ENCODE peak calls at places on chromosomes 1 and 21, in eight cellular contexts. Q is glutamatergic neuron; E is mucosa of descending colon; V is endodermal cell; A is AG08396; G is CD4-positive, alpha-beta T cell; L is posterior cingulate gyrus; C is AG09319. R is an unnamed sample.
A peak's percentile ranks its signal among the peaks of the same experiment; 100 is the strongest.

GRCh38 chr1:54800899-54801759 is at the start of gene TTC22:
- DNase-seq in Q (no peak), E (peak; percentile 87), V (peak; percentile 85), A (no peak), G (peak; percentile 52), L (no peak), C (no peak), R (peak; percentile 79)

GRCh38 chr21:26769613-26770188 is 75.5 kb downstream of the ADAMTS1 start:
- DNase-seq in Q (no peak), E (peak; percentile 26), V (no peak), A (no peak), G (no peak), L (no peak), C (peak; percentile 25), R (no peak)

GRCh38 chr1:209646558-209646957 is 5.7 kb downstream of the LAMB3 start:
- DNase-seq in Q (no peak), E (no peak), V (peak; percentile 81), A (no peak), G (no peak), L (no peak), C (no peak), R (no peak)

GRCh38 chr1:237041795-237042466 is at the start of gene RYR2:
- DNase-seq in Q (peak; percentile 79), E (no peak), V (peak; percentile 92), A (no peak), G (no peak), L (peak; percentile 95), C (no peak), R (peak; percentile 17)

GRCh38 chr1:22662318-22662717 is 9.3 kb downstream of the C1QB start:
- DNase-seq in Q (peak; percentile 60), E (no peak), V (peak; percentile 92), A (no peak), G (no peak), L (no peak), C (no peak), R (no peak)

GRCh38 chr1:202270871-202271326 is 70.8 kb downstream of the UBE2T start:
- DNase-seq in Q (no peak), E (no peak), V (peak; percentile 40), A (no peak), G (no peak), L (no peak), C (no peak), R (no peak)

GRCh38 chr1:26094677-26095383 is 16.8 kb upstream of the PDIK1L start:
- DNase-seq in Q (peak; percentile 24), E (no peak), V (peak; percentile 94), A (no peak), G (no peak), L (peak; percentile 83), C (no peak), R (peak; percentile 40)

GRCh38 chr1:168636200-168636599 is 59.8 kb downstream of the XCL1 start:
- DNase-seq in Q (no peak), E (peak; percentile 12), V (no peak), A (no peak), G (no peak), L (no peak), C (no peak), R (no peak)

GRCh38 chr1:74733616-74734484 is 898 bp downstream of the TYW3 start:
- DNase-seq in Q (no peak), E (peak; percentile 68), V (no peak), A (peak; percentile 53), G (peak; percentile 31), L (no peak), C (no peak), R (no peak)

GRCh38 chr1:179026813-179027664 is 1.3 kb downstream of the FAM20B start:
- DNase-seq in Q (no peak), E (no peak), V (no peak), A (no peak), G (no peak), L (no peak), C (no peak), R (peak; percentile 20)

GRCh38 chr1:52348704-52349301 is 17.2 kb downstream of the CC2D1B start:
- DNase-seq in Q (peak; percentile 68), E (no peak), V (peak; percentile 89), A (peak; percentile 50), G (no peak), L (peak; percentile 94), C (no peak), R (no peak)

GRCh38 chr1:19852036-19852435 is 30.2 kb upstream of the OTUD3 start:
- DNase-seq in Q (no peak), E (no peak), V (no peak), A (no peak), G (no peak), L (no peak), C (no peak), R (no peak)

GRCh38 chr1:183622884-183623785 is 12.4 kb downstream of the ARPC5 start:
- DNase-seq in Q (peak; percentile 45), E (peak; percentile 71), V (peak; percentile 82), A (no peak), G (peak; percentile 23), L (peak; percentile 88), C (no peak), R (peak; percentile 49)

GRCh38 chr1:117631761-117632160 is 25.9 kb downstream of the TENT5C start:
- DNase-seq in Q (no peak), E (no peak), V (no peak), A (no peak), G (no peak), L (no peak), C (no peak), R (peak; percentile 72)

GRCh38 chr1:29282924-29283803 is 46.8 kb downstream of the PTPRU start:
- DNase-seq in Q (peak; percentile 46), E (peak; percentile 72), V (peak; percentile 100), A (peak; percentile 77), G (no peak), L (peak; percentile 67), C (no peak), R (peak; percentile 19)

GRCh38 chr1:203307690-203308126 is 2.4 kb downstream of the BTG2 start:
- DNase-seq in Q (no peak), E (peak; percentile 36), V (peak; percentile 82), A (no peak), G (no peak), L (no peak), C (no peak), R (peak; percentile 27)

GRCh38 chr1:183648042-183648441 is 5.1 kb downstream of the APOBEC4 start:
- DNase-seq in Q (no peak), E (no peak), V (no peak), A (no peak), G (no peak), L (no peak), C (no peak), R (no peak)

GRCh38 chr1:93617670-93618488 is 63.8 kb downstream of the BCAR3 start:
- DNase-seq in Q (peak; percentile 48), E (peak; percentile 83), V (peak; percentile 68), A (no peak), G (no peak), L (no peak), C (no peak), R (peak; percentile 69)

GRCh38 chr21:17270234-17270633 is 242.6 kb upstream of the CXADR start:
- DNase-seq in Q (no peak), E (peak; percentile 5), V (no peak), A (peak; percentile 24), G (no peak), L (peak; percentile 88), C (peak; percentile 3), R (peak; percentile 24)

GRCh38 chr1:222996307-222996983 is 146.6 kb downstream of the TLR5 start:
- DNase-seq in Q (no peak), E (no peak), V (no peak), A (no peak), G (no peak), L (no peak), C (no peak), R (no peak)

GRCh38 chr1:220526294-220526693 is 1.6 kb upstream of the MARK1 start:
- DNase-seq in Q (peak; percentile 36), E (no peak), V (peak; percentile 73), A (no peak), G (no peak), L (no peak), C (no peak), R (no peak)

GRCh38 chr1:212561501-212561931 is 47.0 kb upstream of the ATF3 start:
- DNase-seq in Q (no peak), E (no peak), V (no peak), A (peak; percentile 66), G (no peak), L (no peak), C (peak; percentile 30), R (no peak)

GRCh38 chr1:227919916-227920315 is 27.8 kb downstream of the WNT9A start:
- DNase-seq in Q (peak; percentile 87), E (no peak), V (peak; percentile 89), A (no peak), G (no peak), L (peak; percentile 89), C (no peak), R (no peak)

GRCh38 chr1:2501820-2502119 is 24.6 kb downstream of the PANK4 start:
- DNase-seq in Q (no peak), E (no peak), V (no peak), A (no peak), G (no peak), L (no peak), C (no peak), R (no peak)

GRCh38 chr1:243917863-243918565 is 68.0 kb upstream of the AKT3 start:
- DNase-seq in Q (no peak), E (no peak), V (no peak), A (peak; percentile 53), G (no peak), L (no peak), C (no peak), R (no peak)

GRCh38 chr1:116386042-116386441 is 13.0 kb downstream of the ATP1A1 start:
- DNase-seq in Q (no peak), E (no peak), V (no peak), A (no peak), G (no peak), L (no peak), C (no peak), R (no peak)

GRCh38 chr1:37391181-37391949 is 83.0 kb upstream of the ZC3H12A start:
- DNase-seq in Q (peak; percentile 42), E (no peak), V (peak; percentile 84), A (no peak), G (no peak), L (peak; percentile 81), C (no peak), R (no peak)

GRCh38 chr1:87155180-87155579 is 173.5 kb upstream of the LMO4 start:
- DNase-seq in Q (no peak), E (no peak), V (no peak), A (no peak), G (no peak), L (no peak), C (no peak), R (no peak)

GRCh38 chr1:147050654-147051053 is 112.5 kb downstream of the NBPF12 start:
- DNase-seq in Q (no peak), E (no peak), V (no peak), A (no peak), G (no peak), L (peak; percentile 73), C (no peak), R (no peak)

GRCh38 chr1:11407301-11407994 is 71.5 kb upstream of the DISP3 start:
- DNase-seq in Q (no peak), E (no peak), V (no peak), A (no peak), G (no peak), L (peak; percentile 40), C (no peak), R (no peak)

GRCh38 chr1:242425232-242425631 is 99.3 kb downstream of the PLD5 start:
- DNase-seq in Q (no peak), E (no peak), V (no peak), A (no peak), G (no peak), L (no peak), C (no peak), R (no peak)

R was measured in body of pancreas.